ENCODE peak calls at places on chromosome 5, in seven cellular contexts. Q is mucosa of gallbladder; Z is activated CD4-positive, alpha-beta T cell treated with anti-CD3 and anti-CD28 coated beads, Interleukin-2, amount 10 ng/mL, durations not matched to agents 7 days and 5 days; D is Kasumi-1; G is hypothalamus; R is stimulated activated naive CD8-positive, alpha-beta T cell treated with anti-CD3 and anti-CD28 coated beads, Interleukin-15, Interleukin-2, amounts not matched to agents 100 U/mL and 50 U/mL, for 24 hours; W is lower lobe of right lung. H is an unnamed sample.

GRCh38 chr5:634191-634590 is 22.1 kb downstream of the CEP72 start:
- DNase-seq in Q (peak), Z (no peak), D (no peak), G (no peak), R (no peak), W (peak), H (no peak)

GRCh38 chr5:55172051-55172899 is 702 bp downstream of the CDC20B start:
- DNase-seq in Q (peak), Z (peak), D (peak), G (no peak), R (peak), W (no peak), H (peak)

GRCh38 chr5:92998456-92998855 is 582.6 kb downstream of the NR2F1-AS1 start:
- DNase-seq in Q (no peak), Z (no peak), D (no peak), G (no peak), R (no peak), W (no peak), H (no peak)

GRCh38 chr5:78429332-78429849 is 69.0 kb downstream of the SCAMP1 start:
- DNase-seq in Q (no peak), Z (no peak), D (no peak), G (no peak), R (no peak), W (no peak), H (no peak)

GRCh38 chr5:155466851-155467250 is 453.3 kb downstream of the KIF4B start:
- DNase-seq in Q (no peak), Z (no peak), D (no peak), G (no peak), R (no peak), W (no peak), H (no peak)

GRCh38 chr5:137629646-137630045 is 106.2 kb downstream of the KLHL3 start:
- DNase-seq in Q (no peak), Z (peak), D (peak), G (no peak), R (no peak), W (no peak), H (no peak)

GRCh38 chr5:76086060-76086459 is 2.9 kb downstream of the SV2C start:
- DNase-seq in Q (no peak), Z (no peak), D (no peak), G (no peak), R (no peak), W (no peak), H (no peak)

GRCh38 chr5:103674739-103675138 is 112.2 kb upstream of the NUDT12 start:
- DNase-seq in Q (no peak), Z (no peak), D (no peak), G (no peak), R (no peak), W (no peak), H (no peak)

GRCh38 chr5:103375356-103375755 is 116.8 kb downstream of the MACIR start:
- DNase-seq in Q (no peak), Z (no peak), D (no peak), G (no peak), R (no peak), W (no peak), H (no peak)

GRCh38 chr5:110333384-110333783 is 393.1 kb downstream of the TMEM232 start:
- DNase-seq in Q (no peak), Z (no peak), D (peak), G (no peak), R (peak), W (no peak), H (no peak)

GRCh38 chr5:127419007-127419406 is 98.4 kb upstream of the PRRC1 start:
- DNase-seq in Q (no peak), Z (no peak), D (no peak), G (no peak), R (no peak), W (no peak), H (no peak)

GRCh38 chr5:132473019-132473531 is 17.5 kb downstream of the IRF1 start:
- DNase-seq in Q (peak), Z (peak), D (no peak), G (no peak), R (peak), W (no peak), H (peak)

GRCh38 chr5:179207920-179208705 is 137.1 kb downstream of the ADAMTS2 start:
- DNase-seq in Q (no peak), Z (no peak), D (no peak), G (no peak), R (no peak), W (no peak), H (no peak)

GRCh38 chr5:1913578-1913977 is 30.9 kb upstream of the IRX4 start:
- DNase-seq in Q (no peak), Z (no peak), D (no peak), G (no peak), R (no peak), W (no peak), H (no peak)

GRCh38 chr5:83072946-83073345 is 4.2 kb downstream of the TMEM167A start:
- DNase-seq in Q (no peak), Z (no peak), D (no peak), G (no peak), R (no peak), W (no peak), H (no peak)

H was measured in T-cell.